ENCODE peak calls at places on chromosomes 3 and 15, in seven cellular contexts. I is activated T-helper 1 cell treated with Interleukin-2 at 50 U/mL for 16 hours; T is B cell; A is MM.1S; H is stimulated activated CD8-positive, alpha-beta memory T cell treated with anti-CD3 and anti-CD28 coated beads, Interleukin-12 subunit alpha, Interleukin-12 subunit beta, amount 100 ng/mL, for 1 hour; V is GM23248; J is left ventricle myocardium superior. Y is an unnamed sample.

GRCh38 chr3:128236667-128237066 is 83.4 kb downstream of the EEFSEC start:
- DNase-seq in I (no peak), T (no peak), A (no peak), H (no peak), V (no peak), J (no peak), Y (peak)

GRCh38 chr15:94532226-94532625 is 300.9 kb downstream of the MCTP2 start:
- DNase-seq in I (no peak), T (no peak), A (no peak), H (no peak), V (no peak), J (no peak), Y (no peak)

GRCh38 chr3:9397911-9398714 is 698 bp downstream of the SETD5 start:
- DNase-seq in I (no peak), T (peak), A (peak), H (peak), V (peak), J (peak), Y (no peak)

GRCh38 chr3:180744226-180744625 is 64.9 kb upstream of the CCDC39 start:
- DNase-seq in I (no peak), T (no peak), A (no peak), H (no peak), V (no peak), J (no peak), Y (no peak)

GRCh38 chr15:96225642-96226259 is 104.7 kb upstream of the NR2F2 start:
- DNase-seq in I (no peak), T (no peak), A (no peak), H (no peak), V (no peak), J (no peak), Y (no peak)

GRCh38 chr3:172089250-172089649 is 49.9 kb downstream of the FNDC3B start:
- DNase-seq in I (no peak), T (no peak), A (no peak), H (no peak), V (peak), J (no peak), Y (no peak)

GRCh38 chr15:67548862-67549651 is 6.6 kb downstream of the MAP2K5 start:
- DNase-seq in I (no peak), T (no peak), A (no peak), H (no peak), V (peak), J (peak), Y (no peak)

GRCh38 chr3:25053360-25053759 is 374.7 kb upstream of the RARB start:
- DNase-seq in I (no peak), T (no peak), A (no peak), H (no peak), V (no peak), J (no peak), Y (no peak)

GRCh38 chr3:37823189-37823588 is 38.5 kb upstream of the CTDSPL start:
- DNase-seq in I (no peak), T (no peak), A (no peak), H (no peak), V (no peak), J (no peak), Y (no peak)

GRCh38 chr15:69474846-69475455 is 22.3 kb downstream of the RPLP1 start:
- DNase-seq in I (no peak), T (no peak), A (no peak), H (no peak), V (peak), J (no peak), Y (no peak)

GRCh38 chr15:32959077-32959476 is 235.4 kb downstream of the FMN1 start:
- DNase-seq in I (no peak), T (no peak), A (no peak), H (no peak), V (peak), J (no peak), Y (no peak)

GRCh38 chr3:15032650-15033049 is 32.5 kb downstream of the MRPS25 start:
- DNase-seq in I (no peak), T (no peak), A (no peak), H (no peak), V (peak), J (no peak), Y (no peak)

GRCh38 chr15:72604794-72605193 is 49.7 kb upstream of the GOLGA6B start:
- DNase-seq in I (no peak), T (no peak), A (no peak), H (no peak), V (peak), J (no peak), Y (no peak)

Y was measured in NCI-H1694 treated with DMSO at 0.1 percent for 48 hours.